ENCODE peak calls at places on chromosomes 2 and 18, in nine cellular contexts. J, T, C, B, Z, S, G, F and Y are unnamed samples.
A peak's percentile ranks its signal among the peaks of the same experiment; 100 is the strongest.

GRCh38 chr2:119387381-119388129 is 20.8 kb downstream of the DBI start:
- DNase-seq in F (no peak), C (no peak), S (peak; percentile 40), J (no peak), T (no peak), G (peak; percentile 74), B (peak; percentile 69), Z (peak; percentile 50), Y (peak; percentile 64)

GRCh38 chr2:233867993-233868532 is at the start of gene MSL3B:
- DNase-seq in T (peak; percentile 81), B (peak; percentile 55), J (peak; percentile 31), G (no peak), S (peak; percentile 61), C (peak; percentile 47), Z (no peak), F (peak; percentile 66), Y (no peak)

GRCh38 chr18:58196164-58196563 is 152.1 kb downstream of the NEDD4L start:
- DNase-seq in Z (no peak), J (no peak), C (no peak), S (no peak), F (no peak), G (no peak), T (no peak), B (no peak), Y (no peak)

GRCh38 chr2:2057125-2057721 is 273.9 kb downstream of the MYT1L start:
- DNase-seq in F (peak; percentile 51), C (peak; percentile 34), J (peak; percentile 25), B (peak; percentile 77), G (peak; percentile 82), T (no peak), S (no peak), Z (no peak), Y (no peak)

GRCh38 chr2:21754164-21754788 is 630.5 kb downstream of the TDRD15 start:
- DNase-seq in S (peak; percentile 5), B (no peak), G (no peak), Z (no peak), J (no peak), F (no peak), C (no peak), T (no peak), Y (no peak)

GRCh38 chr2:126858013-126858412 is 40.7 kb upstream of the TEX51 start:
- DNase-seq in B (no peak), F (no peak), S (no peak), Z (no peak), C (no peak), G (no peak), T (no peak), J (no peak), Y (no peak)

GRCh38 chr18:25561923-25562322 is 210.0 kb upstream of the ZNF521 start:
- DNase-seq in C (no peak), S (peak; percentile 40), T (peak; percentile 48), F (no peak), Z (no peak), B (peak; percentile 9), G (no peak), J (no peak), Y (no peak)

GRCh38 chr2:141554810-141555209 is 576.0 kb downstream of the LRP1B start:
- DNase-seq in T (peak; percentile 63), S (peak; percentile 40), G (no peak), C (no peak), J (no peak), Z (no peak), B (peak; percentile 63), F (no peak), Y (no peak)

GRCh38 chr2:231684314-231685223 is 23.8 kb upstream of the PTMA start:
- DNase-seq in J (no peak), F (no peak), G (no peak), B (no peak), T (peak; percentile 2), S (no peak), Z (no peak), C (no peak), Y (no peak)

GRCh38 chr2:75729861-75730260 is 19.1 kb upstream of the GCFC2 start:
- DNase-seq in Z (no peak), C (no peak), G (no peak), T (no peak), S (no peak), J (no peak), F (no peak), B (peak; percentile 4), Y (no peak)
- TF ChIP-seq CTCF in Z (no peak), C (no peak), G (no peak), T (peak; percentile 60), S (no peak), J (peak; percentile 7), F (no peak), B (peak; percentile 24), Y (no peak)

GRCh38 chr2:148240838-148241237 is 219.9 kb downstream of the MBD5 start:
- DNase-seq in B (no peak), S (no peak), F (no peak), T (no peak), C (no peak), Z (no peak), G (no peak), J (no peak), Y (no peak)

GRCh38 chr2:148234143-148234542 is 213.3 kb downstream of the MBD5 start:
- DNase-seq in J (no peak), G (no peak), T (no peak), F (no peak), S (no peak), C (no peak), B (no peak), Z (no peak), Y (no peak)

GRCh38 chr2:148237911-148238310 is 217.0 kb downstream of the MBD5 start:
- DNase-seq in C (no peak), F (no peak), T (no peak), B (no peak), Z (no peak), J (no peak), S (no peak), G (no peak), Y (no peak)

GRCh38 chr2:148238561-148238960 is 217.7 kb downstream of the MBD5 start:
- DNase-seq in C (no peak), G (no peak), F (no peak), B (no peak), J (no peak), T (no peak), Z (no peak), S (no peak), Y (no peak)
- TF ChIP-seq CTCF in C (no peak), G (no peak), F (no peak), B (no peak), J (no peak), T (no peak), Z (no peak), S (no peak), Y (no peak)

GRCh38 chr2:114254875-114255274 is 187.6 kb upstream of the DPP10 start:
- DNase-seq in S (no peak), C (no peak), F (no peak), G (no peak), Z (no peak), T (no peak), J (no peak), B (no peak), Y (no peak)

GRCh38 chr2:114265256-114265655 is 177.2 kb upstream of the DPP10 start:
- DNase-seq in B (no peak), G (no peak), Z (no peak), F (no peak), J (no peak), T (no peak), C (no peak), S (no peak), Y (no peak)

GRCh38 chr2:114261366-114261765 is 181.1 kb upstream of the DPP10 start:
- DNase-seq in G (no peak), F (no peak), T (no peak), J (no peak), Z (no peak), C (no peak), B (no peak), S (no peak), Y (no peak)

GRCh38 chr2:114259389-114259788 is 183.1 kb upstream of the DPP10 start:
- DNase-seq in Z (no peak), S (no peak), C (no peak), G (no peak), F (no peak), J (no peak), B (no peak), T (no peak), Y (no peak)
- TF ChIP-seq CTCF in Z (no peak), S (no peak), C (no peak), G (no peak), F (no peak), J (no peak), B (no peak), T (no peak), Y (no peak)

GRCh38 chr2:171703574-171704347 is 16.5 kb downstream of the DYNC1I2 start:
- DNase-seq in B (peak; percentile 32), G (no peak), F (no peak), J (no peak), Z (no peak), S (no peak), T (peak; percentile 60), C (no peak), Y (no peak)
- TF ChIP-seq CTCF in B (peak; percentile 49), G (peak; percentile 38), F (peak; percentile 50), J (peak; percentile 31), Z (peak; percentile 45), S (peak; percentile 23), T (peak; percentile 72), C (peak; percentile 54), Y (no peak)

GRCh38 chr18:32261003-32261402 is 71.2 kb downstream of the MEP1B start:
- DNase-seq in Z (no peak), T (no peak), C (no peak), J (no peak), G (no peak), B (no peak), F (no peak), S (no peak), Y (no peak)
- TF ChIP-seq CTCF in Z (no peak), T (no peak), C (no peak), J (no peak), G (no peak), B (peak; percentile 6), F (no peak), S (no peak), Y (no peak)

DNA sequence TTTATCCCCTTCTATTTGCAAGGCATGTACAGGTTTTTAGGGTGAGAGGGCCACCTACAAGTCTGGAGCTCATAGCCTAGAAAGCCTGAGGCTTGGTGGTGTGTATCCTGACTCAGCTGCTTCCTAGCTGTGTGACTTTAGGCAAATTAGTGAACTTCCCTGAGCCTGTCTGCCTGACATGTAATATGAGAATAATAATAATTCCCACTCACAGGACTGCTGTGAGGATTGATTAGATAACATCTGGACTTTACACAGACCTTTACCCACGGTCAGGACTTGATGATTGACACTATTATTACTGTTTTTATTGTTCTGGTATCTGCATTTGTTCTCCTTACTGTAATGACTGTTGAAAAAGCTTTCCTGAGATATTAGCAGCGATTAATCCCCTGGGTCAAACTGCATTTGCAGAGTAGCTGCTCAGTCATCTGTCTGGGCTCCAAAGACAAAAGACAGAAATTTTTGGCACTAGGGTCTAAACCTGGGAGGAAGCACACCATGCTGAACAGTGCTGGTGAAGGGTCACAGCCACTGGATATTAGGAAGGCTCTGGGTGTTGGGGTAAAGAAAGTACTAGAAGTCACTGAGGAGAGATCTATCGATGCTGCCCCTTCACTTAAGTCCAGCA is 276.5 kb upstream of the FN1 start:
- DNase-seq in Z (no peak), C (no peak), G (no peak), F (no peak), J (no peak), T (no peak), S (no peak), B (no peak), Y (no peak)
- TF ChIP-seq CTCF in Z (no peak), C (no peak), G (no peak), F (no peak), J (no peak), T (no peak), S (no peak), B (no peak), Y (no peak)